ENCODE peak calls at places on chromosomes 7 and 10, in eight cellular contexts. W is globus pallidus; I is sciatic nerve; R is B cell; B is OCI-LY7; O is osteocyte; E is stimulated activated CD4-positive, alpha-beta T cell treated with anti-CD3 and anti-CD28 coated beads, Interleukin-1b, Interleukin-23, amount 100 ng/mL, for 4 hours; J is T-helper 9 cell. Y is an unnamed sample.

GRCh38 chr10:77843264-77843663 is 83.3 kb downstream of the DLG5 start:
- DNase-seq in W (no peak), I (no peak), R (no peak), B (no peak), O (no peak), E (no peak), J (no peak), Y (no peak)

GRCh38 chr10:7258948-7259523 is 151.8 kb downstream of the SFMBT2 start:
- DNase-seq in W (no peak), I (no peak), R (peak; percentile 27), B (peak; percentile 33), O (no peak), E (no peak), J (peak; percentile 31), Y (peak; percentile 73)

GRCh38 chr10:114698271-114699185 is 40.5 kb upstream of the ABLIM1 start:
- DNase-seq in W (no peak), I (no peak), R (no peak), B (no peak), O (no peak), E (no peak), J (no peak), Y (no peak)

GRCh38 chr7:135771961-135772638 is 23.5 kb upstream of the FAM180A start:
- DNase-seq in W (no peak), I (no peak), R (no peak), B (no peak), O (no peak), E (no peak), J (no peak), Y (no peak)

GRCh38 chr10:71293446-71294090 is 25.5 kb upstream of the SLC29A3 start:
- DNase-seq in W (no peak), I (no peak), R (no peak), B (no peak), O (no peak), E (no peak), J (no peak), Y (no peak)

GRCh38 chr7:12350971-12351370 is 52.7 kb downstream of the VWDE start:
- DNase-seq in W (no peak), I (no peak), R (no peak), B (no peak), O (no peak), E (no peak), J (no peak), Y (no peak)

GRCh38 chr10:80359644-80360043 is 3.1 kb downstream of the DYDC2 start:
- DNase-seq in W (no peak), I (no peak), R (no peak), B (no peak), O (no peak), E (no peak), J (no peak), Y (no peak)

GRCh38 chr10:72889391-72889831 is 4.1 kb upstream of the OIT3 start:
- DNase-seq in W (no peak), I (no peak), R (no peak), B (no peak), O (no peak), E (no peak), J (no peak), Y (no peak)

GRCh38 chr7:106101726-106102125 is 10.4 kb downstream of the SYPL1 start:
- DNase-seq in W (no peak), I (no peak), R (no peak), B (no peak), O (no peak), E (no peak), J (no peak), Y (no peak)

GRCh38 chr10:7243873-7244272 is 167.0 kb downstream of the SFMBT2 start:
- DNase-seq in W (no peak), I (no peak), R (peak; percentile 19), B (peak; percentile 47), O (no peak), E (no peak), J (no peak), Y (peak; percentile 25)

GRCh38 chr10:100879741-100880360 is 32.9 kb upstream of the SLF2 start:
- DNase-seq in W (no peak), I (no peak), R (no peak), B (no peak), O (no peak), E (no peak), J (no peak), Y (no peak)

GRCh38 chr10:90939648-90940047 is 18.8 kb upstream of the ANKRD1 start:
- DNase-seq in W (no peak), I (no peak), R (no peak), B (no peak), O (no peak), E (no peak), J (no peak), Y (no peak)

GRCh38 chr10:100734295-100735086 is 10.9 kb upstream of the PAX2 start:
- DNase-seq in W (no peak), I (no peak), R (no peak), B (no peak), O (no peak), E (no peak), J (no peak), Y (no peak)

GRCh38 chr10:103756277-103756869 is 99.0 kb downstream of the SH3PXD2A start:
- DNase-seq in W (no peak), I (no peak), R (no peak), B (no peak), O (no peak), E (no peak), J (no peak), Y (no peak)

GRCh38 chr7:22361795-22362194 is 4.8 kb upstream of the RAPGEF5 start:
- DNase-seq in W (no peak), I (no peak), R (no peak), B (no peak), O (no peak), E (no peak), J (no peak), Y (no peak)

GRCh38 chr7:23696916-23697441 is 13.0 kb upstream of the STK31 start:
- DNase-seq in W (peak; percentile 10), I (no peak), R (peak; percentile 68), B (peak; percentile 77), O (no peak), E (peak; percentile 42), J (peak; percentile 55), Y (peak; percentile 50)

GRCh38 chr7:35415411-35415822 is 161.5 kb upstream of the TBX20 start:
- DNase-seq in W (no peak), I (no peak), R (no peak), B (no peak), O (no peak), E (no peak), J (no peak), Y (no peak)

GRCh38 chr7:25098096-25099046 is 26.7 kb downstream of the CYCS start:
- DNase-seq in W (peak; percentile 52), I (peak; percentile 65), R (peak; percentile 75), B (peak; percentile 83), O (no peak), E (peak; percentile 19), J (peak; percentile 38), Y (peak; percentile 42)

GRCh38 chr7:87231715-87232114 is 12.2 kb upstream of the TMEM243 start:
- DNase-seq in W (peak; percentile 47), I (no peak), R (no peak), B (no peak), O (no peak), E (no peak), J (no peak), Y (no peak)

GRCh38 chr7:33614357-33615132 is 290.8 kb upstream of the BMPER start:
- DNase-seq in W (no peak), I (no peak), R (no peak), B (no peak), O (no peak), E (no peak), J (no peak), Y (no peak)